ENCODE peak calls at places on chromosomes 16 and 17, in four cellular contexts. One of them, this sample, is unnamed.

GRCh38 chr16:17358846-17359245 is 111.9 kb downstream of the XYLT1 start:
- DNase-seq in SK-N-SH: no peak
- DNase-seq in K562: no peak
- DNase-seq in HepG2: no peak
- DNase-seq in this sample: no peak

GRCh38 chr17:78678711-78679110 is 101.5 kb upstream of the DNAH17 start:
- DNase-seq in SK-N-SH: no peak
- DNase-seq in K562: no peak
- DNase-seq in HepG2: no peak
- DNase-seq in this sample: no peak

GRCh38 chr16:71214771-71215381 is 15.6 kb downstream of the HYDIN start:
- DNase-seq in SK-N-SH: no peak
- DNase-seq in K562: no peak
- DNase-seq in HepG2: peak
- DNase-seq in this sample: no peak

GRCh38 chr16:11342021-11342855 is 3.0 kb upstream of the RMI2 start:
- DNase-seq in SK-N-SH: no peak
- DNase-seq in K562: no peak
- DNase-seq in HepG2: no peak
- DNase-seq in this sample: no peak

GRCh38 chr16:89044394-89045180 is 49.1 kb upstream of the ACSF3 start:
- DNase-seq in SK-N-SH: peak
- DNase-seq in K562: no peak
- DNase-seq in HepG2: no peak
- DNase-seq in this sample: no peak

GRCh38 chr17:50174444-50174843 is 8.6 kb downstream of the SGCA start:
- DNase-seq in SK-N-SH: no peak
- DNase-seq in K562: no peak
- DNase-seq in HepG2: no peak
- DNase-seq in this sample: no peak

GRCh38 chr16:23145186-23145585 is 4.1 kb downstream of the USP31 start:
- DNase-seq in SK-N-SH: no peak
- DNase-seq in K562: no peak
- DNase-seq in HepG2: no peak
- DNase-seq in this sample: no peak

GRCh38 chr16:12120331-12120981 is 143.9 kb downstream of the SNX29 start:
- DNase-seq in SK-N-SH: no peak
- DNase-seq in K562: no peak
- DNase-seq in HepG2: no peak
- DNase-seq in this sample: no peak

GRCh38 chr17:22161376-22161775 is 469.1 kb downstream of the KCNJ18 start:
- DNase-seq in SK-N-SH: no peak
- DNase-seq in K562: no peak
- DNase-seq in HepG2: no peak
- DNase-seq in this sample: no peak

GRCh38 chr17:64092952-64093451 is 36.9 kb downstream of the ERN1 start:
- DNase-seq in SK-N-SH: no peak
- DNase-seq in K562: no peak
- DNase-seq in HepG2: peak
- DNase-seq in this sample: no peak

GRCh38 chr17:63222655-63223054 is 223.5 kb downstream of the CYB561 start:
- DNase-seq in SK-N-SH: no peak
- DNase-seq in K562: no peak
- DNase-seq in HepG2: no peak
- DNase-seq in this sample: no peak

GRCh38 chr17:78490156-78490555 is 87.0 kb downstream of the DNAH17 start:
- DNase-seq in SK-N-SH: no peak
- DNase-seq in K562: no peak
- DNase-seq in HepG2: no peak
- DNase-seq in this sample: no peak

DNA sequence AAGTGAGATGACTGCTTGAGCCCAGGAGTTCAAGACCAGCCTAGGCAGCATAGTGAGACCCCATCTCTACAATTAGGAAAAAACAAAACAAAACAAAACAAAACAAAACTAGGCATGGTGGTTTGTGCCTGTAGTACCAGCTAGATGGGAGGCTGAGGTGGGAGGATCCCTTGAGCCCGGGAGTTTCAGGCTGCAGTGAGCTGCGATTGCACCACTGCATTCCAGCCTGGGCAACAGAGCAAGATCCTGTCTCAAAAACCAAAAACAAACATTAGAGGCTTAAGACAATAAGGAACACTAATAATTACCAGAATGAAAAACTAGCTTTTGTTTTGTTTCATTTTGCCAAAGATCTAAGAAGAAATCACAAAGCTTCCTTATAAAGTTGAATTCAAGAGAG is 69.2 kb downstream of the GPRC5B start:
- DNase-seq in SK-N-SH: no peak
- DNase-seq in K562: no peak
- DNase-seq in HepG2: no peak
- DNase-seq in this sample: no peak
- TF ChIP-seq FOXJ3 in SK-N-SH: no peak
- TF ChIP-seq FOXJ3 in K562: no peak
- TF ChIP-seq FOXJ3 in HepG2: no peak
- TF ChIP-seq FOXJ3 in this sample: no peak

DNA sequence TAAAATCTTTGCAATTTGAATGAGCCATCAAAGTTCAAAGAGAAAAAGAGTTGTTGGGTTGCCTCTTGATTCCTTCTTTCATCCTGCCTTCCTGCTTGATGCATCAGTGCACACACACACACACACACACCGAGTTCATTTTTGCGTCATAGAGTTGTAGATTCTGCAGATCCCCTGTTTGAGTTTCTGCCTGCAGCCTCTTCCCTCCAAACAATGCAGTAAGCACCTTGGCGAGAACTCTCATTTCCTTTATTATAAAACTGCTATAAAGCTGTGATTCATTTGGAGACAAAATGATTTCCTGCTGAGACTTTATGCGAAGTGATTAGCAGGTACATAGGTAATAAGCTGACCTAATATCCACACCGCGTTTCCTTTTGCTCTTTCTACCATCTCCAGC is 26.7 kb downstream of the DNAH9 start:
- DNase-seq in SK-N-SH: no peak
- DNase-seq in K562: no peak
- DNase-seq in HepG2: no peak
- DNase-seq in this sample: no peak
- TF ChIP-seq FOXJ3 in SK-N-SH: no peak
- TF ChIP-seq FOXJ3 in K562: no peak
- TF ChIP-seq FOXJ3 in HepG2: no peak
- TF ChIP-seq FOXJ3 in this sample: no peak

GRCh38 chr16:891353-891740 is 79.4 kb downstream of the LMF1 start:
- DNase-seq in SK-N-SH: no peak
- DNase-seq in K562: no peak
- DNase-seq in HepG2: no peak
- DNase-seq in this sample: no peak

GRCh38 chr16:892536-893255 is 78.1 kb downstream of the LMF1 start:
- DNase-seq in SK-N-SH: no peak
- DNase-seq in K562: peak
- DNase-seq in HepG2: no peak
- DNase-seq in this sample: peak

GRCh38 chr16:893360-893759 is 77.4 kb downstream of the LMF1 start:
- DNase-seq in SK-N-SH: peak
- DNase-seq in K562: peak
- DNase-seq in HepG2: no peak
- DNase-seq in this sample: no peak

GRCh38 chr16:890716-891352 is 80.0 kb downstream of the LMF1 start:
- DNase-seq in SK-N-SH: no peak
- DNase-seq in K562: no peak
- DNase-seq in HepG2: no peak
- DNase-seq in this sample: no peak

GRCh38 chr16:892006-892405 is 78.8 kb downstream of the LMF1 start:
- DNase-seq in SK-N-SH: no peak
- DNase-seq in K562: no peak
- DNase-seq in HepG2: no peak
- DNase-seq in this sample: no peak
- TF ChIP-seq FOXJ3 in SK-N-SH: no peak
- TF ChIP-seq FOXJ3 in K562: no peak
- TF ChIP-seq FOXJ3 in HepG2: no peak
- TF ChIP-seq FOXJ3 in this sample: no peak

GRCh38 chr17:77489898-77490265 is 349.1 kb downstream of the SEC14L1 start:
- DNase-seq in SK-N-SH: no peak
- DNase-seq in K562: no peak
- DNase-seq in HepG2: no peak
- DNase-seq in this sample: no peak
- TF ChIP-seq FOXJ3 in SK-N-SH: no peak
- TF ChIP-seq FOXJ3 in K562: no peak
- TF ChIP-seq FOXJ3 in HepG2: no peak
- TF ChIP-seq FOXJ3 in this sample: no peak